ENCODE peak calls at places on chromosomes 2 and 18, in ten cellular contexts. Q is mesothelial cell of epicardium; P is CD8-positive, alpha-beta T cell; M is colonic mucosa; A is AG04450; K is astrocyte of the spinal cord; V is glutamatergic neuron; Z is upper lobe of left lung; T is kidney; O is GM12865. J is an unnamed sample.

GRCh38 chr2:36966370-36967235 is at the start of gene STRN:
- DNase-seq in A (peak), M (peak), V (peak), Q (peak), T (peak), P (peak), K (peak), Z (peak), O (peak), J (peak)

GRCh38 chr2:231861538-231861937 is 64.7 kb downstream of the NPPC start:
- DNase-seq in V (no peak), T (no peak), P (no peak), Q (no peak), K (no peak), A (no peak), M (no peak), O (no peak), Z (no peak), J (no peak)

GRCh38 chr2:139791330-139791729 is 1011.1 kb upstream of the NXPH2 start:
- DNase-seq in K (no peak), M (no peak), Z (no peak), P (no peak), V (no peak), A (no peak), O (no peak), T (no peak), Q (no peak), J (no peak)

GRCh38 chr18:36530676-36531405 is 233.3 kb downstream of the FHOD3 start:
- DNase-seq in P (no peak), T (no peak), M (no peak), O (peak), V (no peak), Z (no peak), Q (no peak), A (no peak), K (no peak), J (no peak)

GRCh38 chr2:216632952-216633615 is at the start of gene IGFBP2:
- DNase-seq in K (peak), Q (peak), V (peak), T (peak), A (no peak), Z (no peak), O (no peak), M (peak), P (no peak), J (no peak)

GRCh38 chr2:27652790-27653189 is 10.6 kb downstream of the SUPT7L start:
- DNase-seq in P (no peak), A (no peak), Z (no peak), K (no peak), O (no peak), T (no peak), V (no peak), Q (no peak), M (no peak), J (no peak)

GRCh38 chr18:55844373-55844772 is 256.4 kb upstream of the TCF4 start:
- DNase-seq in K (no peak), Z (no peak), O (no peak), Q (no peak), A (no peak), V (no peak), P (no peak), T (no peak), M (no peak), J (no peak)

GRCh38 chr2:178282075-178282474 is 87.8 kb downstream of the OSBPL6 start:
- DNase-seq in M (peak), T (no peak), Q (no peak), P (no peak), A (peak), Z (no peak), K (peak), O (no peak), V (no peak), J (no peak)

GRCh38 chr2:180990794-180991193 is 10.4 kb downstream of the UBE2E3 start:
- DNase-seq in K (no peak), Z (no peak), V (no peak), M (no peak), A (no peak), P (no peak), T (no peak), Q (no peak), O (no peak), J (no peak)

GRCh38 chr2:180990337-180990736 is 9.9 kb downstream of the UBE2E3 start:
- DNase-seq in Z (no peak), A (no peak), O (no peak), P (no peak), K (no peak), M (no peak), T (no peak), Q (no peak), V (no peak), J (no peak)

GRCh38 chr2:180991820-180992219 is 11.4 kb downstream of the UBE2E3 start:
- DNase-seq in T (no peak), V (no peak), K (no peak), Q (no peak), P (no peak), Z (no peak), A (no peak), M (no peak), O (peak), J (no peak)

GRCh38 chr2:180991361-180991760 is 11.0 kb downstream of the UBE2E3 start:
- DNase-seq in P (no peak), O (no peak), T (no peak), V (no peak), A (no peak), K (no peak), Q (no peak), M (no peak), Z (no peak), J (no peak)

DNA sequence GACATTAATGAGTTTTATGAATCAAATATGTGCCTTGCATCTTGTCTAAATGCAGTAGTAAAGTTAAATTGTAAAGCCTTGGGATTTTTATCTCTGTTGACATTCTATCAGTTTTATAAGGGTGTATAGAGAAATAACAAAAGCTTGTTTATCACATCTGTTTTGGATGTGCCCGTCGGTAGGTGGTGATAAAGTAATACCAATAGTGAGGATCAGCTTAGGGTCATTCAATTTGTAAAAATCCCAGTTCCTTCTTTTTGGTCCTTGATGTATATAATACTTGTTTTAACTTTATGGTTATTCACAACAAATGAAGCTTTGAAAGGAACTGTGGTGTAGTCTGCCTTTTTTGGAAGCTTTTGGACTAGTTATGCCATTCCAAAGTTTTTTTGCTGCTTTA is 12.6 kb downstream of the UBE2E3 start:
- DNase-seq in O (no peak), Q (no peak), Z (no peak), T (no peak), V (no peak), A (no peak), P (no peak), M (no peak), K (no peak), J (no peak)
- TF ChIP-seq CTCF in O (no peak), Q (no peak), Z (no peak), T (no peak), V (no peak), A (no peak), P (no peak), M (no peak), K (no peak), J (no peak)

GRCh38 chr18:79679552-79680099 is at the start of gene CTDP1:
- DNase-seq in P (peak), Q (peak), V (peak), O (peak), A (peak), M (peak), T (peak), K (peak), Z (peak), J (peak)

GRCh38 chr18:79681484-79682387 is 2.1 kb downstream of the CTDP1 start:
- DNase-seq in Q (no peak), P (peak), Z (peak), A (no peak), T (no peak), O (no peak), K (no peak), M (peak), V (no peak), J (no peak)

GRCh38 chr18:79678665-79679551 is 695 bp upstream of the CTDP1 start:
- DNase-seq in Q (peak), K (peak), M (peak), A (peak), P (peak), V (peak), Z (peak), O (peak), T (peak), J (peak)

GRCh38 chr18:79680891-79681339 is 1.3 kb downstream of the CTDP1 start:
- DNase-seq in V (no peak), Z (peak), Q (no peak), O (no peak), K (no peak), T (peak), M (peak), A (no peak), P (no peak), J (no peak)

GRCh38 chr18:79680100-79680879 is 687 bp downstream of the CTDP1 start:
- DNase-seq in A (no peak), Z (no peak), T (peak), K (peak), Q (no peak), O (peak), V (peak), P (peak), M (peak), J (no peak)
- TF ChIP-seq CTCF in A (peak), Z (no peak), T (no peak), K (no peak), Q (no peak), O (no peak), V (no peak), P (no peak), M (no peak), J (peak)

GRCh38 chr2:235670974-235671787 is 177.3 kb downstream of the AGAP1 start:
- DNase-seq in Q (no peak), V (peak), O (no peak), T (no peak), A (no peak), M (no peak), P (no peak), K (no peak), Z (no peak), J (no peak)
- TF ChIP-seq CTCF in Q (no peak), V (peak), O (no peak), T (no peak), A (no peak), M (no peak), P (no peak), K (no peak), Z (no peak), J (peak)

DNA sequence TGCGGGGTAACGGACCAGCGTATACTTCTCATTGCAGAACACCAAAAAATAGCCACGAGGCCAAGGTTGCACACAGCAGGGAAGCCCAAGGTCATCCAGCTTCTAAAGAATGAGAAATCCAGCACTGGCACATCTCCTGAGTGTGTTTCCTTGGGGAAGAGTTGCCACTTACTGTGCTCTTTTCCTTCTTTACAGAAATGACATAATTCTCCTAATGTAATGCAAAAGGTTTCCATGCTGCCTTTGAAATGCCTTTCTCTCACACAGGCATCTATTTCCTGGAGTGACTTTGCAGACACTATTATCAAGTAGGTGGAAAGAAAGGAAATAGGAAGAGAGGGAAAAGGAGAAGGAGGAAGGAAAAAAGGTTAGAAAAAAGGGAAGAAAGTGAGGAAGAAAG is 862.1 kb upstream of the CELF4 start:
- DNase-seq in T (no peak), K (no peak), M (no peak), Z (no peak), P (no peak), V (no peak), O (no peak), A (no peak), Q (no peak), J (no peak)
- TF ChIP-seq CTCF in T (no peak), K (no peak), M (no peak), Z (no peak), P (no peak), V (no peak), O (no peak), A (no peak), Q (no peak), J (no peak)

DNA sequence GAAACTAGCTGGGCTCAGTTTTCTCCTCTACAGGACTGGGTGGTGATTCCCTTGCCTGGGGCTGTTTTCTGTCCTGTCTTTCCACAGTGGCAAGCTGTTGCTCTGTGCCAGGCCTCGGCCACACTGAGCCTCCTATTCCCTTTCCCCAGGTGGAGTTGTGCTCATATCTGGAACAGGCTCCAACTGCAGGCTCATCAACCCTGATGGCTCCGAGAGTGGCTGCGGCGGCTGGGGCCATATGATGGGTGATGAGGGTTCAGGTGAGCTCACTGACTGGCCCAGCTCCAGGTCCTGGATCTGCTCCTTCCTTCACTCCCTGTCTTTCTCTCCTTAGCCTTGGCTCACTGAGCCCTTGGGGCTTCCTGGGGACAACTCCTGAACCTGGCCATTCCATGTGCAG is 4.0 kb downstream of the NAGK start:
- DNase-seq in K (no peak), Z (peak), M (no peak), V (no peak), O (no peak), T (no peak), Q (no peak), A (no peak), P (no peak), J (no peak)
- TF ChIP-seq CTCF in K (no peak), Z (no peak), M (no peak), V (no peak), O (no peak), T (no peak), Q (no peak), A (no peak), P (no peak), J (no peak)

DNA sequence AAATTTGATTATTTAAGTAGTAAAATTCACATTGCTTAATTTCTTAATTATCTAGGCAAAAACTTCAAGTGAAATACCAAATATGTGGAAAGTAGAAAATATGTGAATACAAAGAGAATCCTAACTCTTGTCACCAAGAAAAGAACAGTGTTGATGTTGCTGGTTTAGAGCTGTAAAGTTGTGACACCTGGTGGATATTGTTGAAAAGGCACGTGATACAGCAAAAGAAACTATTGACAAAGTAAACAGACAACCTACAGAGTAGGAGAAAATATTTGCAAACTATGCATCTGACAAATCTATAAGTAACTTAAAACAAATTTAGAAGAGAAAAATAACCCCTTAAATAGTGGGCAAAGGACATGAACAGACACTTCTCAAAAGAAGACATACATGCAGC is 25.6 kb upstream of the ZC3H15 start:
- DNase-seq in A (peak), M (no peak), T (no peak), K (peak), V (no peak), Q (no peak), P (no peak), Z (no peak), O (peak), J (no peak)
- TF ChIP-seq CTCF in A (peak), M (peak), T (peak), K (peak), V (peak), Q (peak), P (peak), Z (no peak), O (peak), J (peak)

GRCh38 chr2:74119912-74120825 is 27.5 kb downstream of the BOLA3 start:
- DNase-seq in K (peak), A (peak), Q (no peak), V (peak), P (peak), T (peak), O (peak), M (peak), Z (peak), J (no peak)
- TF ChIP-seq CTCF in K (peak), A (peak), Q (no peak), V (peak), P (peak), T (peak), O (peak), M (peak), Z (peak), J (peak)

GRCh38 chr2:25165992-25166618 is 2.3 kb downstream of the POMC start:
- DNase-seq in A (no peak), Q (no peak), M (peak), O (peak), V (no peak), P (peak), K (no peak), Z (no peak), T (no peak), J (no peak)
- TF ChIP-seq CTCF in A (no peak), Q (no peak), M (peak), O (peak), V (no peak), P (peak), K (peak), Z (no peak), T (peak), J (peak)